ENCODE peak calls at places on chromosomes 1 and 21, in five cellular contexts. Q, G, N, F and X are unnamed samples.
A peak's percentile ranks its signal among the peaks of the same experiment; 100 is the strongest.

GRCh38 chr1:197481101-197481500 is 213.0 kb downstream of the CRB1 start:
- DNase-seq in G (no peak), Q (no peak), F (no peak), N (no peak), X (no peak)

GRCh38 chr1:189693140-189693539 is 784.5 kb downstream of the BRINP3 start:
- DNase-seq in Q (no peak), N (no peak), F (no peak), G (no peak), X (no peak)

GRCh38 chr1:10253149-10253548 is 42.8 kb downstream of the KIF1B start:
- DNase-seq in N (no peak), G (no peak), F (no peak), Q (no peak), X (no peak)

GRCh38 chr21:38443110-38443509 is 55.2 kb downstream of the ERG start:
- DNase-seq in N (no peak), Q (no peak), G (no peak), F (no peak), X (peak; percentile 3)

GRCh38 chr1:38004284-38005101 is 821 bp downstream of the FHL3 start:
- DNase-seq in F (no peak), N (peak; percentile 59), G (no peak), Q (no peak), X (peak; percentile 61)

GRCh38 chr1:234512376-234512965 is 33.5 kb upstream of the TARBP1 start:
- DNase-seq in N (no peak), Q (no peak), F (no peak), G (no peak), X (no peak)

GRCh38 chr21:32772281-32773047 is 909 bp upstream of the PAXBP1 start:
- DNase-seq in G (no peak), Q (peak; percentile 39), N (peak; percentile 63), F (no peak), X (peak; percentile 72)

GRCh38 chr1:9724706-9725476 is 73.4 kb downstream of the PIK3CD start:
- DNase-seq in F (peak; percentile 50), Q (no peak), G (peak; percentile 50), N (no peak), X (peak; percentile 79)

GRCh38 chr1:210899676-210900075 is 234.3 kb downstream of the KCNH1 start:
- DNase-seq in F (no peak), Q (no peak), G (no peak), N (no peak), X (no peak)

GRCh38 chr1:12745126-12745991 is 641 bp upstream of the CFAP107 start:
- DNase-seq in F (no peak), G (no peak), Q (no peak), N (no peak), X (peak; percentile 24)

GRCh38 chr1:210944255-210944654 is 189.7 kb downstream of the KCNH1 start:
- DNase-seq in N (no peak), F (no peak), Q (no peak), G (no peak), X (no peak)

GRCh38 chr1:234398849-234399381 is 25.7 kb downstream of the COA6 start:
- DNase-seq in Q (no peak), F (no peak), N (no peak), G (no peak), X (peak; percentile 79)

GRCh38 chr21:36768496-36768895 is 69.6 kb downstream of the SIM2 start:
- DNase-seq in Q (no peak), F (no peak), G (no peak), N (no peak), X (no peak)

GRCh38 chr21:35423694-35424093 is 374.6 kb upstream of the RUNX1 start:
- DNase-seq in Q (no peak), F (no peak), N (no peak), G (no peak), X (peak; percentile 80)

GRCh38 chr21:18951291-18952038 is 547.9 kb upstream of the TMPRSS15 start:
- DNase-seq in Q (no peak), N (no peak), G (no peak), F (no peak), X (no peak)

GRCh38 chr1:21251773-21252471 is 38.3 kb downstream of the ECE1 start:
- DNase-seq in Q (peak; percentile 77), G (no peak), N (peak; percentile 94), F (no peak), X (peak; percentile 99)

GRCh38 chr1:119703666-119704450 is 7.9 kb upstream of the PHGDH start:
- DNase-seq in F (no peak), Q (no peak), N (no peak), G (no peak), X (no peak)

GRCh38 chr1:234848972-234849641 is 239.1 kb upstream of the IRF2BP2 start:
- DNase-seq in N (no peak), G (no peak), Q (no peak), F (no peak), X (peak; percentile 80)

GRCh38 chr21:37207441-37208009 is 59.6 kb downstream of the VPS26C start:
- DNase-seq in N (no peak), Q (no peak), F (no peak), G (no peak), X (peak; percentile 77)

GRCh38 chr1:2416403-2416802 is 4.0 kb upstream of the PEX10 start:
- DNase-seq in G (no peak), Q (no peak), N (no peak), F (no peak), X (no peak)

GRCh38 chr1:9900142-9901043 is 9.7 kb downstream of the CTNNBIP1 start:
- DNase-seq in N (peak; percentile 83), F (no peak), G (peak; percentile 79), Q (peak; percentile 60), X (no peak)

GRCh38 chr1:27357281-27358037 is 9.3 kb downstream of the MAP3K6 start:
- DNase-seq in Q (no peak), N (peak; percentile 74), F (peak; percentile 68), G (peak; percentile 76), X (peak; percentile 48)

GRCh38 chr1:55421317-55421716 is 206.2 kb upstream of the USP24 start:
- DNase-seq in N (no peak), F (no peak), Q (no peak), G (no peak), X (peak; percentile 30)

GRCh38 chr1:234553241-234554156 is 56.5 kb downstream of the IRF2BP2 start:
- DNase-seq in G (no peak), F (no peak), N (no peak), Q (no peak), X (peak; percentile 72)

GRCh38 chr1:48916121-48917069 is 139.7 kb upstream of the BEND5 start:
- DNase-seq in G (no peak), Q (no peak), F (no peak), N (no peak), X (peak; percentile 81)

GRCh38 chr1:173248247-173248940 is 41.3 kb upstream of the TNFSF4 start:
- DNase-seq in F (no peak), N (no peak), Q (no peak), G (no peak), X (no peak)